ENCODE peak calls at places on chromosomes 12 and 14, in six cellular contexts. One of them, this sample, is unnamed.

GRCh38 chr12:57626111-57626928 is 6.7 kb downstream of the B4GALNT1 start:
- DNase-seq in HCEC 1CT: no peak
- DNase-seq in GM20000: no peak
- DNase-seq in activated CD4-positive, alpha-beta T cell treated with anti-CD3 and anti-CD28 coated beads, Interleukin-2, amount 50 U/mL, for 1 hour: no peak
- DNase-seq in HuH-7.5: no peak
- DNase-seq in ELR: no peak
- DNase-seq in this sample: peak

GRCh38 chr12:115709410-115710065 is 568.0 kb downstream of the MED13L start:
- DNase-seq in HCEC 1CT: no peak
- DNase-seq in GM20000: no peak
- DNase-seq in activated CD4-positive, alpha-beta T cell treated with anti-CD3 and anti-CD28 coated beads, Interleukin-2, amount 50 U/mL, for 1 hour: no peak
- DNase-seq in HuH-7.5: no peak
- DNase-seq in ELR: no peak
- DNase-seq in this sample: no peak

GRCh38 chr14:62934439-62934838 is 110.8 kb downstream of the KCNH5 start:
- DNase-seq in HCEC 1CT: no peak
- DNase-seq in GM20000: no peak
- DNase-seq in activated CD4-positive, alpha-beta T cell treated with anti-CD3 and anti-CD28 coated beads, Interleukin-2, amount 50 U/mL, for 1 hour: no peak
- DNase-seq in HuH-7.5: no peak
- DNase-seq in ELR: no peak
- DNase-seq in this sample: no peak

GRCh38 chr14:48129472-48129871 is 454.1 kb upstream of the MDGA2 start:
- DNase-seq in HCEC 1CT: no peak
- DNase-seq in GM20000: no peak
- DNase-seq in activated CD4-positive, alpha-beta T cell treated with anti-CD3 and anti-CD28 coated beads, Interleukin-2, amount 50 U/mL, for 1 hour: no peak
- DNase-seq in HuH-7.5: no peak
- DNase-seq in ELR: no peak
- DNase-seq in this sample: no peak

GRCh38 chr14:59199614-59200013 is 11.1 kb downstream of the DAAM1 start:
- DNase-seq in HCEC 1CT: no peak
- DNase-seq in GM20000: no peak
- DNase-seq in activated CD4-positive, alpha-beta T cell treated with anti-CD3 and anti-CD28 coated beads, Interleukin-2, amount 50 U/mL, for 1 hour: no peak
- DNase-seq in HuH-7.5: no peak
- DNase-seq in ELR: no peak
- DNase-seq in this sample: no peak

GRCh38 chr12:20490213-20490612 is 121.9 kb downstream of the PDE3A start:
- DNase-seq in HCEC 1CT: peak
- DNase-seq in GM20000: no peak
- DNase-seq in activated CD4-positive, alpha-beta T cell treated with anti-CD3 and anti-CD28 coated beads, Interleukin-2, amount 50 U/mL, for 1 hour: no peak
- DNase-seq in HuH-7.5: no peak
- DNase-seq in ELR: no peak
- DNase-seq in this sample: no peak

GRCh38 chr12:93109794-93110203 is 180.7 kb upstream of the EEA1 start:
- DNase-seq in HCEC 1CT: no peak
- DNase-seq in GM20000: peak
- DNase-seq in activated CD4-positive, alpha-beta T cell treated with anti-CD3 and anti-CD28 coated beads, Interleukin-2, amount 50 U/mL, for 1 hour: no peak
- DNase-seq in HuH-7.5: no peak
- DNase-seq in ELR: no peak
- DNase-seq in this sample: no peak

GRCh38 chr14:95482967-95483842 is 33.2 kb downstream of the SYNE3 start:
- DNase-seq in HCEC 1CT: peak
- DNase-seq in GM20000: no peak
- DNase-seq in activated CD4-positive, alpha-beta T cell treated with anti-CD3 and anti-CD28 coated beads, Interleukin-2, amount 50 U/mL, for 1 hour: no peak
- DNase-seq in HuH-7.5: no peak
- DNase-seq in ELR: peak
- DNase-seq in this sample: no peak

GRCh38 chr12:47741340-47741703 is 16.0 kb upstream of the ENDOU start:
- DNase-seq in HCEC 1CT: no peak
- DNase-seq in GM20000: no peak
- DNase-seq in activated CD4-positive, alpha-beta T cell treated with anti-CD3 and anti-CD28 coated beads, Interleukin-2, amount 50 U/mL, for 1 hour: peak
- DNase-seq in HuH-7.5: no peak
- DNase-seq in ELR: no peak
- DNase-seq in this sample: peak

GRCh38 chr12:96130396-96131059 is 63.6 kb upstream of the ELK3 start:
- DNase-seq in HCEC 1CT: no peak
- DNase-seq in GM20000: no peak
- DNase-seq in activated CD4-positive, alpha-beta T cell treated with anti-CD3 and anti-CD28 coated beads, Interleukin-2, amount 50 U/mL, for 1 hour: no peak
- DNase-seq in HuH-7.5: no peak
- DNase-seq in ELR: no peak
- DNase-seq in this sample: no peak

GRCh38 chr14:70662816-70663215 is 21.1 kb downstream of the TTC9 start:
- DNase-seq in HCEC 1CT: no peak
- DNase-seq in GM20000: no peak
- DNase-seq in activated CD4-positive, alpha-beta T cell treated with anti-CD3 and anti-CD28 coated beads, Interleukin-2, amount 50 U/mL, for 1 hour: no peak
- DNase-seq in HuH-7.5: no peak
- DNase-seq in ELR: no peak
- DNase-seq in this sample: no peak

GRCh38 chr12:123808167-123808566 is 46.1 kb downstream of the DNAH10 start:
- DNase-seq in HCEC 1CT: peak
- DNase-seq in GM20000: no peak
- DNase-seq in activated CD4-positive, alpha-beta T cell treated with anti-CD3 and anti-CD28 coated beads, Interleukin-2, amount 50 U/mL, for 1 hour: no peak
- DNase-seq in HuH-7.5: peak
- DNase-seq in ELR: peak
- DNase-seq in this sample: peak